ENCODE peak calls at places on chromosome 1, in nine cellular contexts. One of them, this sample, is unnamed.

GRCh38 chr1:151156515-151156819 is at the start of gene TNFAIP8L2:
- DNase-seq in IMR-90: no peak
- DNase-seq in nephron progenitor cell: no peak
- DNase-seq in HepG2: no peak
- DNase-seq in stimulated activated CD8-positive, alpha-beta memory T cell treated with anti-CD3 and anti-CD28 coated beads, Interleukin-4, amount 100 ng/mL, for 4 hours: peak
- DNase-seq in Right ventricle myocardium superior: peak
- DNase-seq in tibial artery: peak
- DNase-seq in brain microvascular endothelial cell: no peak
- DNase-seq in sciatic nerve: peak
- DNase-seq in this sample: peak

GRCh38 chr1:51086496-51087271 is 15.3 kb upstream of the C1orf185 start:
- DNase-seq in IMR-90: no peak
- DNase-seq in nephron progenitor cell: no peak
- DNase-seq in HepG2: no peak
- DNase-seq in stimulated activated CD8-positive, alpha-beta memory T cell treated with anti-CD3 and anti-CD28 coated beads, Interleukin-4, amount 100 ng/mL, for 4 hours: no peak
- DNase-seq in Right ventricle myocardium superior: no peak
- DNase-seq in tibial artery: no peak
- DNase-seq in brain microvascular endothelial cell: no peak
- DNase-seq in sciatic nerve: no peak
- DNase-seq in this sample: no peak

GRCh38 chr1:174040387-174040786 is 18.2 kb upstream of the RC3H1 start:
- DNase-seq in IMR-90: peak
- DNase-seq in nephron progenitor cell: no peak
- DNase-seq in HepG2: no peak
- DNase-seq in stimulated activated CD8-positive, alpha-beta memory T cell treated with anti-CD3 and anti-CD28 coated beads, Interleukin-4, amount 100 ng/mL, for 4 hours: no peak
- DNase-seq in Right ventricle myocardium superior: no peak
- DNase-seq in tibial artery: no peak
- DNase-seq in brain microvascular endothelial cell: peak
- DNase-seq in sciatic nerve: no peak
- DNase-seq in this sample: no peak

GRCh38 chr1:223726380-223727001 is 14.2 kb downstream of the CAPN2 start:
- DNase-seq in IMR-90: peak
- DNase-seq in nephron progenitor cell: no peak
- DNase-seq in HepG2: no peak
- DNase-seq in stimulated activated CD8-positive, alpha-beta memory T cell treated with anti-CD3 and anti-CD28 coated beads, Interleukin-4, amount 100 ng/mL, for 4 hours: peak
- DNase-seq in Right ventricle myocardium superior: peak
- DNase-seq in tibial artery: peak
- DNase-seq in brain microvascular endothelial cell: peak
- DNase-seq in sciatic nerve: peak
- DNase-seq in this sample: no peak

GRCh38 chr1:65068202-65069011 is 79.6 kb upstream of the AK4 start:
- DNase-seq in IMR-90: peak
- DNase-seq in nephron progenitor cell: no peak
- DNase-seq in HepG2: no peak
- DNase-seq in stimulated activated CD8-positive, alpha-beta memory T cell treated with anti-CD3 and anti-CD28 coated beads, Interleukin-4, amount 100 ng/mL, for 4 hours: no peak
- DNase-seq in Right ventricle myocardium superior: no peak
- DNase-seq in tibial artery: no peak
- DNase-seq in brain microvascular endothelial cell: no peak
- DNase-seq in sciatic nerve: no peak
- DNase-seq in this sample: no peak

GRCh38 chr1:245086389-245086969 is 68.3 kb upstream of the KIF26B start:
- DNase-seq in IMR-90: peak
- DNase-seq in nephron progenitor cell: no peak
- DNase-seq in HepG2: peak
- DNase-seq in stimulated activated CD8-positive, alpha-beta memory T cell treated with anti-CD3 and anti-CD28 coated beads, Interleukin-4, amount 100 ng/mL, for 4 hours: no peak
- DNase-seq in Right ventricle myocardium superior: no peak
- DNase-seq in tibial artery: no peak
- DNase-seq in brain microvascular endothelial cell: peak
- DNase-seq in sciatic nerve: no peak
- DNase-seq in this sample: no peak

GRCh38 chr1:226967665-226968064 is 27.6 kb downstream of the COQ8A start:
- DNase-seq in IMR-90: peak
- DNase-seq in nephron progenitor cell: no peak
- DNase-seq in HepG2: no peak
- DNase-seq in stimulated activated CD8-positive, alpha-beta memory T cell treated with anti-CD3 and anti-CD28 coated beads, Interleukin-4, amount 100 ng/mL, for 4 hours: no peak
- DNase-seq in Right ventricle myocardium superior: no peak
- DNase-seq in tibial artery: no peak
- DNase-seq in brain microvascular endothelial cell: no peak
- DNase-seq in sciatic nerve: no peak
- DNase-seq in this sample: no peak

GRCh38 chr1:236137285-236137852 is 5.0 kb upstream of the GPR137B start:
- DNase-seq in IMR-90: no peak
- DNase-seq in nephron progenitor cell: no peak
- DNase-seq in HepG2: no peak
- DNase-seq in stimulated activated CD8-positive, alpha-beta memory T cell treated with anti-CD3 and anti-CD28 coated beads, Interleukin-4, amount 100 ng/mL, for 4 hours: no peak
- DNase-seq in Right ventricle myocardium superior: no peak
- DNase-seq in tibial artery: no peak
- DNase-seq in brain microvascular endothelial cell: no peak
- DNase-seq in sciatic nerve: no peak
- DNase-seq in this sample: no peak

GRCh38 chr1:12556957-12557935 is 60.8 kb downstream of the DHRS3 start:
- DNase-seq in IMR-90: peak
- DNase-seq in nephron progenitor cell: no peak
- DNase-seq in HepG2: no peak
- DNase-seq in stimulated activated CD8-positive, alpha-beta memory T cell treated with anti-CD3 and anti-CD28 coated beads, Interleukin-4, amount 100 ng/mL, for 4 hours: no peak
- DNase-seq in Right ventricle myocardium superior: no peak
- DNase-seq in tibial artery: peak
- DNase-seq in brain microvascular endothelial cell: no peak
- DNase-seq in sciatic nerve: peak
- DNase-seq in this sample: no peak